ENCODE peak calls at places on chromosomes 6 and 20, in nine cellular contexts. C, Z, K, L, P, Q, R, W and O are unnamed samples.

GRCh38 chr6:126033696-126034095 is 47.4 kb downstream of the TRMT11 start:
- DNase-seq in W (peak), Q (peak), R (peak), C (no peak), Z (peak), P (no peak), L (no peak), K (peak), O (peak)

GRCh38 chr20:23245553-23246128 is 105.0 kb upstream of the NXT1 start:
- DNase-seq in R (peak), K (peak), P (peak), L (no peak), Z (no peak), Q (peak), C (peak), W (no peak), O (peak)

GRCh38 chr6:162777091-162777490 is 49.3 kb downstream of the PACRG start:
- DNase-seq in L (no peak), Z (no peak), K (no peak), P (no peak), Q (no peak), C (peak), R (no peak), W (no peak), O (no peak)

GRCh38 chr6:139713416-139713815 is 339.0 kb upstream of the CITED2 start:
- DNase-seq in P (no peak), Q (no peak), Z (no peak), C (no peak), K (peak), W (no peak), L (no peak), R (no peak), O (no peak)

GRCh38 chr6:2990179-2990931 is 9.3 kb upstream of the NQO2 start:
- DNase-seq in Q (peak), C (no peak), Z (no peak), L (no peak), R (peak), W (peak), K (peak), P (no peak), O (peak)

GRCh38 chr6:105587349-105588115 is 184.7 kb upstream of the PREP start:
- DNase-seq in Z (no peak), K (no peak), P (no peak), W (no peak), L (peak), Q (no peak), R (peak), C (no peak), O (no peak)

GRCh38 chr6:128068110-128068460 is 167.2 kb upstream of the THEMIS start:
- DNase-seq in C (no peak), L (no peak), Z (no peak), R (no peak), K (peak), Q (no peak), P (no peak), W (no peak), O (no peak)

GRCh38 chr6:125869427-125869826 is 78.7 kb downstream of the NCOA7 start:
- DNase-seq in W (no peak), L (no peak), C (peak), Z (no peak), R (no peak), Q (no peak), P (no peak), K (no peak), O (no peak)

GRCh38 chr20:11917663-11918062 is at the start of gene BTBD3:
- DNase-seq in Q (peak), C (peak), R (peak), W (peak), Z (no peak), P (no peak), L (peak), K (no peak), O (peak)

GRCh38 chr20:18788021-18788420 is 25.6 kb upstream of the SCP2D1 start:
- DNase-seq in W (no peak), R (no peak), Z (no peak), C (no peak), Q (no peak), L (no peak), K (no peak), P (no peak), O (no peak)

GRCh38 chr6:20564269-20564668 is 30.0 kb downstream of the CDKAL1 start:
- DNase-seq in P (no peak), R (no peak), L (peak), Q (peak), K (no peak), C (no peak), W (no peak), Z (no peak), O (peak)

GRCh38 chr20:59697082-59697481 is 92.7 kb downstream of the PHACTR3 start:
- DNase-seq in L (no peak), Z (no peak), W (no peak), P (no peak), R (no peak), K (no peak), C (no peak), Q (no peak), O (no peak)

GRCh38 chr20:50295762-50296449 is 105.3 kb downstream of the CEBPB start:
- DNase-seq in P (no peak), R (no peak), W (no peak), Q (no peak), K (no peak), Z (no peak), L (no peak), C (no peak), O (no peak)

GRCh38 chr20:32315399-32315798 is 37.9 kb downstream of the KIF3B start:
- DNase-seq in R (no peak), C (no peak), Q (no peak), K (no peak), L (no peak), P (no peak), W (no peak), Z (no peak), O (no peak)

GRCh38 chr20:10240655-10241054 is 22.0 kb downstream of the SNAP25 start:
- DNase-seq in P (no peak), C (no peak), L (no peak), K (peak), Z (no peak), W (no peak), R (no peak), Q (peak), O (no peak)

GRCh38 chr20:40582531-40582930 is 106.5 kb downstream of the MAFB start:
- DNase-seq in L (no peak), R (no peak), K (no peak), C (no peak), Q (no peak), W (no peak), P (no peak), Z (no peak), O (no peak)

GRCh38 chr6:34150766-34151165 is 4.9 kb upstream of the GRM4 start:
- DNase-seq in K (no peak), C (no peak), Z (no peak), L (no peak), W (no peak), P (peak), Q (peak), R (no peak), O (no peak)

GRCh38 chr20:47126709-47127108 is 229.8 kb downstream of the ZMYND8 start:
- DNase-seq in P (no peak), Z (no peak), C (no peak), L (no peak), R (peak), Q (no peak), W (no peak), K (no peak), O (no peak)

GRCh38 chr20:32583581-32584045 is 1.5 kb downstream of the NOL4L start:
- DNase-seq in L (no peak), K (peak), C (no peak), Z (no peak), W (no peak), Q (peak), P (no peak), R (no peak), O (peak)

GRCh38 chr6:14501914-14502313 is 384.3 kb downstream of the CD83 start:
- DNase-seq in Z (no peak), W (no peak), L (no peak), R (peak), P (no peak), Q (no peak), C (no peak), K (no peak), O (no peak)

GRCh38 chr6:122322824-122323223 is 76.6 kb upstream of the HSF2 start:
- DNase-seq in C (no peak), Z (no peak), R (peak), K (no peak), P (no peak), Q (no peak), L (no peak), W (no peak), O (peak)